ENCODE peak calls at places on chromosomes 7 and 10, in nine cellular contexts. G, S, A, O, H, Z, K, Y and C are unnamed samples.

GRCh38 chr7:20964214-20964613 is 177.5 kb upstream of the SP8 start:
- DNase-seq in G (no peak), S (no peak), A (no peak), O (no peak), H (no peak), Z (no peak), K (no peak), Y (no peak), C (no peak)

GRCh38 chr7:129225206-129225930 is 538 bp downstream of the AHCYL2 start:
- DNase-seq in G (peak), S (peak), A (peak), O (peak), H (peak), Z (peak), K (peak), Y (peak), C (no peak)

GRCh38 chr10:131000244-131000643 is 311.3 kb downstream of the TCERG1L start:
- DNase-seq in G (no peak), S (no peak), A (no peak), O (no peak), H (no peak), Z (no peak), K (no peak), Y (no peak), C (no peak)

GRCh38 chr7:121244120-121244865 is 84.5 kb upstream of the WNT16 start:
- DNase-seq in G (peak), S (no peak), A (no peak), O (no peak), H (no peak), Z (no peak), K (peak), Y (no peak), C (peak)

GRCh38 chr7:77651544-77652162 is 44.6 kb upstream of the RSBN1L start:
- DNase-seq in G (peak), S (peak), A (peak), O (peak), H (peak), Z (peak), K (peak), Y (peak), C (peak)

GRCh38 chr10:107450056-107450455 is 285.6 kb upstream of the SORCS1 start:
- DNase-seq in G (no peak), S (no peak), A (no peak), O (no peak), H (no peak), Z (no peak), K (no peak), Y (no peak), C (no peak)

GRCh38 chr7:115533785-115534184 is 496.8 kb downstream of the TFEC start:
- DNase-seq in G (no peak), S (peak), A (no peak), O (no peak), H (no peak), Z (no peak), K (no peak), Y (peak), C (no peak)

GRCh38 chr10:50152792-50153272 is 85.1 kb downstream of the WASHC2A start:
- DNase-seq in G (no peak), S (no peak), A (no peak), O (no peak), H (no peak), Z (no peak), K (peak), Y (no peak), C (no peak)

GRCh38 chr7:149286811-149287400 is 24.9 kb downstream of the ZNF783 start:
- DNase-seq in G (peak), S (no peak), A (no peak), O (no peak), H (no peak), Z (no peak), K (peak), Y (no peak), C (peak)

GRCh38 chr7:101707587-101707986 is 78.5 kb upstream of the MYL10 start:
- DNase-seq in G (no peak), S (no peak), A (no peak), O (no peak), H (no peak), Z (no peak), K (no peak), Y (no peak), C (no peak)

GRCh38 chr7:120955577-120956149 is 5.1 kb downstream of the ING3 start:
- DNase-seq in G (no peak), S (no peak), A (no peak), O (no peak), H (no peak), Z (no peak), K (no peak), Y (no peak), C (no peak)

GRCh38 chr10:100436255-100436654 is 26.6 kb upstream of the WNT8B start:
- DNase-seq in G (no peak), S (no peak), A (no peak), O (no peak), H (no peak), Z (no peak), K (no peak), Y (no peak), C (no peak)

GRCh38 chr7:124810605-124811004 is 45.0 kb upstream of the GPR37 start:
- DNase-seq in G (no peak), S (no peak), A (no peak), O (no peak), H (no peak), Z (no peak), K (no peak), Y (no peak), C (no peak)

GRCh38 chr10:11145498-11145855 is 127.8 kb downstream of the CELF2 start:
- DNase-seq in G (peak), S (no peak), A (peak), O (peak), H (no peak), Z (peak), K (no peak), Y (peak), C (peak)

GRCh38 chr10:87658383-87658795 is 1.3 kb upstream of the PAPSS2 start:
- DNase-seq in G (no peak), S (no peak), A (no peak), O (peak), H (peak), Z (no peak), K (no peak), Y (no peak), C (no peak)

GRCh38 chr7:96319444-96319843 is 2.5 kb downstream of the SLC25A13 start:
- DNase-seq in G (no peak), S (no peak), A (no peak), O (no peak), H (no peak), Z (no peak), K (no peak), Y (no peak), C (no peak)

GRCh38 chr7:33845991-33846509 is 59.3 kb upstream of the BMPER start:
- DNase-seq in G (no peak), S (peak), A (no peak), O (no peak), H (no peak), Z (no peak), K (peak), Y (peak), C (no peak)

GRCh38 chr10:5811387-5811821 is 1.8 kb downstream of the GDI2 start:
- DNase-seq in G (peak), S (peak), A (peak), O (peak), H (peak), Z (no peak), K (no peak), Y (peak), C (no peak)

DNA sequence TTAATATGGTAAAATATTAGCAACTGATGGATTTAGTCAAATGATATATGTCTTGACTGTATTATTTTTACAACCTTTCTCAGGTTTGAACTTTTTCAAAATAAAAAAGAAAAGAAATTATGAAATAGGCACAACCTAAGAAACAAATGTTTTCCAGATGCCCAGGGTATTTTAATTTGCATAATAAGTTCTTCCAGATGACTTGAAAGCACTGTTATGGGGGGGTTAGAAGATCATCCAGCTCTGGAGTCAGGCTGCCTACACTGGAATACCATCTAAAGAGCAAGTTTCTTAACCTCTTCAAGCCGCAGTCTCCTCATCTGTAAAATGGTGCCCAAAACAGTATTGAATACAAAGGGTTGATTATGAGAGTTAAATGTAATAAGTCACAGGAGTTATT is 32.1 kb downstream of the CREB3L2 start:
- DNase-seq in G (no peak), S (no peak), A (no peak), O (no peak), H (no peak), Z (no peak), K (no peak), Y (no peak), C (no peak)
- H3K4me3 ChIP-seq in G (no peak), S (no peak), A (no peak), O (no peak), H (no peak), Z (no peak), K (no peak), Y (no peak), C (no peak)

GRCh38 chr7:134865001-134865845 is 85.8 kb downstream of the CALD1 start:
- DNase-seq in G (no peak), S (peak), A (peak), O (no peak), H (peak), Z (no peak), K (no peak), Y (peak), C (peak)
- H3K4me3 ChIP-seq in G (no peak), S (peak), A (no peak), O (no peak), H (no peak), Z (peak), K (no peak), Y (peak), C (peak)

DNA sequence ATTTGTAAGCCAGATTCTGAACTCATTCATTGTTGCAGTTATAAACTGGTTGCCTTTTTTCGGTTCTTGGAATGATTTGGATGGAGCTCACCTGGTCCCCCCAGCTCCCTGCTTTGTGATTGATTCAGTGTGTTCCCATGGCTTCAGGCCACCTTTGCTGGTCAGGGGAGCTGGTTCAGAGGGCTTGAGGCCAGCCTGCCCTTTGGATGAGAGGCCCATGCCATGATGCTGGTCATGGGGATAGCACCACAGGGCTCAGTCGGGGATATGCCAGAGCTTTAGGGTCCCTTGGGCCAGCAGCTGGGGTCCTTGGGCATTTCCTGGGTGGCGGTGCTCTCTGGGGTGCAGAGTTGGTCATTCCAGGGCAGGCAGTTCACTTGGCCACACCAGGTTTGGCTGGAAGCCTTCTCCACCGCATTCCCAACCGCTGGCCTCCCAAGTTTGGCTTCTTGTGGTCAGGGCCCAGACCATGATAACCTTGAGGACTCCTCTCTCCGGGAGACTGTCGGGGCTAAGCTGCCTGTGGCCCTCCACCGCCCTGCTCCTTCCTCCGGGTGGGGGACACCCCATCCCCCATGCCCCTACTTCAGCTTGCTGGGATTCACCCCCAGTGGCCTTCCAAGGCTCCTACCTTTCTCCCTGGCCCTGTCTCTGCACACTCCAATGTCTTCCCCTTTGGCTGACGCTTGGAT is 65.1 kb downstream of the MGMT start:
- DNase-seq in G (no peak), S (peak), A (no peak), O (no peak), H (peak), Z (no peak), K (no peak), Y (peak), C (no peak)
- H3K4me3 ChIP-seq in G (no peak), S (no peak), A (no peak), O (no peak), H (no peak), Z (no peak), K (no peak), Y (no peak), C (no peak)

DNA sequence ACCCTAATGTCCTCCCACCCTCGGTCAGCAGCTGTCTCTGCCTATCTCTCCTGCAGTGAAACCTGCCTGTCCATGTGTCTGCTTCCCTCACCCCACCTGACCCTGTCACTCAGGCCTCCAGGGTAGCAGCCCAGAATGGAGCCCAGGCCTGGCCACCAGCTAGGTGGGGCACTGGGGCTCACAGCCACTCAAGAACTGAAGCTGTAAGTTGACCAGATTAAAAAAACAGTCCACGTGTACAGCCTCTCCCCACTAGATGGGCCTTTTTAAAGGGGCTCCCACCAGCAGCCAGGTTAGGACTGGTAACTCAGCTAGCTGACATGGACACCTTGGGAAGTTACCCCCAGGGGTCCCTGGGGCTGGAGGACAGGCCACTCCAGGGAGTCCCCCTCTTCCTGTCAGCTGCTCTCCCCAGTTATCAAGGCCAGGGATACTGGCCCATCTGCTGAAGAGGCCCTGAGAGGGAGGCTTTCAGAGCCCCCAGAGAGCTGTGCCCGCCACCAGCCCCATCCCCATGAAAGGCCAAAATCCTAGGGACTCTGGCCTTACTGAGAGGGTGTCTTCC is 1.4 kb downstream of the SMARCD3 start:
- DNase-seq in G (no peak), S (no peak), A (no peak), O (peak), H (peak), Z (no peak), K (no peak), Y (no peak), C (no peak)
- H3K4me3 ChIP-seq in G (no peak), S (peak), A (no peak), O (peak), H (peak), Z (no peak), K (no peak), Y (peak), C (no peak)

GRCh38 chr10:13890617-13891541 is 304.1 kb downstream of the PRPF18 start:
- DNase-seq in G (no peak), S (peak), A (no peak), O (peak), H (peak), Z (no peak), K (no peak), Y (peak), C (no peak)
- H3K4me3 ChIP-seq in G (no peak), S (peak), A (peak), O (peak), H (peak), Z (peak), K (no peak), Y (peak), C (no peak)

GRCh38 chr7:3302681-3303320 is 1.7 kb downstream of the SDK1 start:
- DNase-seq in G (no peak), S (no peak), A (no peak), O (no peak), H (no peak), Z (no peak), K (no peak), Y (no peak), C (no peak)

GRCh38 chr7:3301472-3301778 is 373 bp downstream of the SDK1 start:
- DNase-seq in G (no peak), S (no peak), A (no peak), O (no peak), H (no peak), Z (no peak), K (no peak), Y (no peak), C (no peak)

GRCh38 chr7:3301831-3302618 is 973 bp downstream of the SDK1 start:
- DNase-seq in G (no peak), S (peak), A (no peak), O (peak), H (peak), Z (no peak), K (no peak), Y (peak), C (no peak)

GRCh38 chr7:3300221-3300650 is 816 bp upstream of the SDK1 start:
- DNase-seq in G (no peak), S (peak), A (no peak), O (peak), H (no peak), Z (no peak), K (peak), Y (no peak), C (no peak)

DNA sequence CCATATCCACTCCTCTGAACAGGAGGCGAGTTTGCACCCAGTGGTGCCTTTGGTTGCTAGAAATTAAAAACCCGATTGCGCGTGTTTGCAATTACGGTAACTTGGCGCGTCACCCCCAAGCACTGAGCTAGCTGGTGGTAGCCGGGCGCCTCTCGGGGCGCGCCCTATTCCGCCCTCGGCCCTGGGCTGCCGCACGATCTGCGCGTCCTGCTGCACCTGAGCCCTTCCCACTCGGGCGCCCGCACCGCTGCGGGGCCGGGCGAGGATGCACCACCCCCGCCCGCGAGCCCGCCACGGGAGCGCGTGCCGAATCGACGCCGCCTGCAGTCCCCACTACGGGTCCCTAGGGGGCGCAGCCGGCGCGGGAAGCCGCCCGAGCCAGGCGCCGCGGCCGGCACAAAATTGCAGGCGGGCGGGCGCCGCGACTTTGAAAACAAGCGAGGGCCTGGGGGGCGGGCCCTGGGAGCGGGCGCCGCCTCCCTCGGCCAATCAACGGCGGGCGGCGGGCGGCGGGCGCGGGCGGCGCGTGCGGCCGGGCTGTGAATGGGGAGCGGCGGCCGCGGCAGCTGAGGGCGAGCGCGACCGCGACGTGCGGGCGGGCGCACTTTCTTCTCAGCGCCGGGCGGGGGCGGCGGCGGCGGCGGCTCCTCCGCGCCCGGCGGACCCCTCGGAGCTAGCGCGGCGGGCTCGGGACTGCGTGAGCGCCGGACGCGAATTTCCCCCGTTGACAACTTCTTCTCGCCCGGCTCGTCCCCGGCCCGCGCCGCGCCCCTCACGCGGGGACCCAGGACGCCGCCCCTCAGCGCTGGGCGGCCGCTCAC is at the start of gene SDK1:
- DNase-seq in G (peak), S (peak), A (peak), O (peak), H (peak), Z (peak), K (peak), Y (peak), C (peak)
- H3K4me3 ChIP-seq in G (peak), S (peak), A (no peak), O (peak), H (peak), Z (peak), K (peak), Y (peak), C (peak)